ENCODE peak calls at places on chromosome 11, in four cellular contexts. N, J, A and D are unnamed samples.

GRCh38 chr11:24489477-24489876 is 7.4 kb upstream of the LUZP2 start:
- DNase-seq in N (no peak), J (no peak), A (no peak), D (no peak)

GRCh38 chr11:8839957-8840945 is 70.7 kb upstream of the AKIP1 start:
- DNase-seq in N (no peak), J (no peak), A (peak; percentile 33), D (no peak)

GRCh38 chr11:17405232-17406005 is 17.0 kb upstream of the KCNJ11 start:
- DNase-seq in N (peak; percentile 53), J (no peak), A (peak; percentile 24), D (no peak)

GRCh38 chr11:34926101-34926830 is 9.8 kb downstream of the PDHX start:
- DNase-seq in N (peak; percentile 33), J (peak; percentile 42), A (peak; percentile 76), D (peak; percentile 47)

GRCh38 chr11:69376155-69377028 is 82.4 kb downstream of the MYEOV start:
- DNase-seq in N (no peak), J (no peak), A (no peak), D (no peak)

GRCh38 chr11:110000045-110000502 is 93.1 kb upstream of the ZC3H12C start:
- DNase-seq in N (peak; percentile 87), J (no peak), A (peak; percentile 96), D (peak; percentile 73)

GRCh38 chr11:86706341-86707131 is 34.1 kb upstream of the ME3 start:
- DNase-seq in N (no peak), J (no peak), A (no peak), D (no peak)

GRCh38 chr11:69351460-69351859 is 57.5 kb downstream of the MYEOV start:
- DNase-seq in N (no peak), J (no peak), A (peak; percentile 79), D (no peak)

GRCh38 chr11:11157201-11157600 is 195.8 kb downstream of the CSNK2A3 start:
- DNase-seq in N (peak; percentile 15), J (peak; percentile 16), A (peak; percentile 5), D (no peak)

GRCh38 chr11:60641940-60642339 is 57.5 kb upstream of the MS4A8 start:
- DNase-seq in N (no peak), J (no peak), A (no peak), D (no peak)

GRCh38 chr11:117071344-117071787 is 26.9 kb downstream of the SIK3 start:
- DNase-seq in N (peak; percentile 25), J (no peak), A (no peak), D (no peak)

GRCh38 chr11:78420255-78420764 is 2.7 kb upstream of the GAB2 start:
- DNase-seq in N (no peak), J (peak; percentile 25), A (peak; percentile 86), D (no peak)

GRCh38 chr11:123129920-123130319 is 65.1 kb downstream of the CLMP start:
- DNase-seq in N (no peak), J (no peak), A (peak; percentile 84), D (no peak)